ENCODE peak calls at places on chromosomes 1 and 21, in four cellular contexts. One of them, this sample, is unnamed.

GRCh38 chr21:16751705-16752104 is 761.1 kb upstream of the CXADR start:
- DNase-seq in lower lobe of right lung: no peak
- DNase-seq in K562: no peak
- DNase-seq in dorsolateral prefrontal cortex: no peak
- DNase-seq in this sample: no peak

GRCh38 chr1:59422921-59423575 is 126.2 kb downstream of the FGGY start:
- DNase-seq in dorsolateral prefrontal cortex: peak; percentile 77
- DNase-seq in K562: no peak
- DNase-seq in lower lobe of right lung: peak; percentile 70
- DNase-seq in this sample: no peak

GRCh38 chr1:230230948-230231738 is 164.1 kb downstream of the GALNT2 start:
- DNase-seq in lower lobe of right lung: no peak
- DNase-seq in dorsolateral prefrontal cortex: no peak
- DNase-seq in K562: no peak
- DNase-seq in this sample: no peak

GRCh38 chr1:235990376-235990795 is 74.5 kb downstream of the NID1 start:
- DNase-seq in dorsolateral prefrontal cortex: no peak
- DNase-seq in lower lobe of right lung: no peak
- DNase-seq in K562: no peak
- DNase-seq in this sample: no peak

GRCh38 chr1:118944133-118944532 is 44.0 kb downstream of the TBX15 start:
- DNase-seq in K562: no peak
- DNase-seq in dorsolateral prefrontal cortex: no peak
- DNase-seq in lower lobe of right lung: no peak
- DNase-seq in this sample: no peak

GRCh38 chr21:35428489-35428888 is 379.4 kb upstream of the RUNX1 start:
- DNase-seq in lower lobe of right lung: peak; percentile 61
- DNase-seq in dorsolateral prefrontal cortex: no peak
- DNase-seq in K562: no peak
- DNase-seq in this sample: no peak

GRCh38 chr1:9473032-9473792 is 66.1 kb upstream of the SLC25A33 start:
- DNase-seq in lower lobe of right lung: peak; percentile 55
- DNase-seq in K562: peak; percentile 59
- DNase-seq in dorsolateral prefrontal cortex: no peak
- DNase-seq in this sample: peak; percentile 34

GRCh38 chr1:184664661-184665060 is 90.0 kb downstream of the EDEM3 start:
- DNase-seq in K562: no peak
- DNase-seq in dorsolateral prefrontal cortex: no peak
- DNase-seq in lower lobe of right lung: no peak
- DNase-seq in this sample: no peak

GRCh38 chr1:154753426-154753825 is 116.7 kb downstream of the KCNN3 start:
- DNase-seq in lower lobe of right lung: no peak
- DNase-seq in K562: no peak
- DNase-seq in dorsolateral prefrontal cortex: no peak
- DNase-seq in this sample: no peak

GRCh38 chr1:9840176-9840575 is 16.4 kb upstream of the CLSTN1 start:
- DNase-seq in K562: no peak
- DNase-seq in dorsolateral prefrontal cortex: no peak
- DNase-seq in lower lobe of right lung: peak; percentile 9
- DNase-seq in this sample: no peak

GRCh38 chr1:54381524-54381923 is 24.7 kb downstream of the SSBP3 start:
- DNase-seq in K562: no peak
- DNase-seq in dorsolateral prefrontal cortex: no peak
- DNase-seq in lower lobe of right lung: no peak
- DNase-seq in this sample: no peak

GRCh38 chr1:207983044-207983443 is 72.1 kb upstream of the CD34 start:
- DNase-seq in K562: no peak
- DNase-seq in lower lobe of right lung: no peak
- DNase-seq in dorsolateral prefrontal cortex: no peak
- DNase-seq in this sample: no peak

GRCh38 chr21:15084668-15085067 is 19.9 kb upstream of the NRIP1 start:
- DNase-seq in lower lobe of right lung: no peak
- DNase-seq in dorsolateral prefrontal cortex: no peak
- DNase-seq in K562: no peak
- DNase-seq in this sample: no peak

GRCh38 chr1:204549313-204549712 is 33.1 kb downstream of the MDM4 start:
- DNase-seq in K562: no peak
- DNase-seq in dorsolateral prefrontal cortex: no peak
- DNase-seq in lower lobe of right lung: no peak
- DNase-seq in this sample: no peak

GRCh38 chr1:231683439-231684165 is 57.0 kb downstream of the DISC1 start:
- DNase-seq in K562: no peak
- DNase-seq in dorsolateral prefrontal cortex: no peak
- DNase-seq in lower lobe of right lung: no peak
- DNase-seq in this sample: no peak

GRCh38 chr1:9426291-9426711 is 113.0 kb upstream of the SLC25A33 start:
- DNase-seq in lower lobe of right lung: no peak
- DNase-seq in K562: no peak
- DNase-seq in dorsolateral prefrontal cortex: no peak
- DNase-seq in this sample: no peak

GRCh38 chr1:12220890-12221289 is 8.9 kb upstream of the VPS13D start:
- DNase-seq in lower lobe of right lung: no peak
- DNase-seq in K562: no peak
- DNase-seq in dorsolateral prefrontal cortex: no peak
- DNase-seq in this sample: no peak

This sample was measured in retina.